ENCODE peak calls at places on chromosomes 7 and 10, in four cellular contexts. J is dermis microvascular lymphatic vessel endothelial cell, N is astrocyte of the spinal cord, M is T1000. X is an unnamed sample.

GRCh38 chr10:78656815-78657621 is 411.7 kb upstream of the ZMIZ1 start:
- DNase-seq in J (no peak), N (peak), M (no peak), X (no peak)

GRCh38 chr7:43754596-43754995 is 3.9 kb upstream of the BLVRA start:
- DNase-seq in J (no peak), N (no peak), M (no peak), X (no peak)

GRCh38 chr7:142412551-142413193 is 154.8 kb upstream of the PRSS58 start:
- DNase-seq in J (peak), N (peak), M (no peak), X (peak)

GRCh38 chr10:61923210-61924024 is 21.9 kb downstream of the ARID5B start:
- DNase-seq in J (no peak), N (peak), M (no peak), X (peak)

GRCh38 chr10:50937230-50937907 is 51.9 kb upstream of the A1CF start:
- DNase-seq in J (no peak), N (peak), M (no peak), X (peak)

GRCh38 chr10:60043561-60043960 is 137.2 kb upstream of the CCDC6 start:
- DNase-seq in J (no peak), N (no peak), M (no peak), X (no peak)

GRCh38 chr10:85317827-85318226 is 989.4 kb downstream of the CCSER2 start:
- DNase-seq in J (no peak), N (no peak), M (no peak), X (no peak)

GRCh38 chr7:28328161-28328560 is 84.2 kb upstream of the CREB5 start:
- DNase-seq in J (no peak), N (no peak), M (no peak), X (no peak)

GRCh38 chr10:87552248-87552914 is 47.7 kb downstream of the MINPP1 start:
- DNase-seq in J (no peak), N (no peak), M (no peak), X (no peak)

GRCh38 chr7:55107946-55108345 is 89.1 kb downstream of the EGFR start:
- DNase-seq in J (no peak), N (peak), M (no peak), X (peak)

GRCh38 chr10:31374146-31374696 is 55.2 kb downstream of the ZEB1 start:
- DNase-seq in J (no peak), N (no peak), M (no peak), X (no peak)

GRCh38 chr10:124622866-124623536 is 121.2 kb downstream of the FAM53B start:
- DNase-seq in J (no peak), N (no peak), M (no peak), X (no peak)

GRCh38 chr10:121927841-121928527 is at the start of gene ATE1:
- DNase-seq in J (peak), N (peak), M (peak), X (peak)

GRCh38 chr10:86017841-86018734 is 348.5 kb downstream of the GRID1 start:
- DNase-seq in J (no peak), N (no peak), M (no peak), X (peak)

GRCh38 chr10:58661336-58661735 is 148.7 kb downstream of the BICC1 start:
- DNase-seq in J (no peak), N (peak), M (no peak), X (peak)

X was measured in HT1080.